ENCODE peak calls at places on chromosomes 13 and 19, in ten cellular contexts. N is stimulated activated CD4-positive, alpha-beta T cell treated with anti-CD3 and anti-CD28 coated beads, TNF-alpha, amount 100 ng/mL, for 24 hours; J is activated naive CD8-positive, alpha-beta T cell treated with anti-CD3 and anti-CD28 coated beads for 36 hours; H is spleen; D is left ventricle myocardium inferior; S is fibroblast of pulmonary artery; B is brain microvascular endothelial cell; Y is smooth muscle cell of the brain vasculature; I is foreskin keratinocyte; F is activated CD4-positive, alpha-beta T cell treated with anti-CD3 and anti-CD28 coated beads for 36 hours. T is an unnamed sample.

GRCh38 chr13:113169277-113170272 is 11.1 kb downstream of the PROZ start:
- DNase-seq in D (no peak), N (no peak), I (no peak), J (no peak), S (no peak), H (no peak), F (no peak), B (no peak), Y (no peak), T (no peak)

GRCh38 chr19:2887391-2887914 is 13.3 kb upstream of the ZNF57 start:
- DNase-seq in Y (peak), I (peak), S (peak), D (no peak), N (no peak), B (peak), H (no peak), J (no peak), F (no peak), T (no peak)

GRCh38 chr19:28793391-28794168 is 419.4 kb downstream of the UQCRFS1 start:
- DNase-seq in I (no peak), S (no peak), F (peak), H (no peak), B (no peak), N (no peak), Y (no peak), D (peak), J (no peak), T (no peak)

GRCh38 chr19:45900661-45901431 is 1.6 kb downstream of the MYPOP start:
- DNase-seq in S (no peak), H (no peak), J (no peak), N (no peak), F (no peak), I (no peak), D (no peak), B (no peak), Y (no peak), T (no peak)

GRCh38 chr13:28704282-28704681 is 14.5 kb downstream of the SLC46A3 start:
- DNase-seq in J (no peak), S (no peak), D (no peak), B (no peak), N (no peak), I (no peak), H (no peak), Y (no peak), F (no peak), T (no peak)

GRCh38 chr19:10104665-10105221 is 1.4 kb upstream of the PPAN start:
- DNase-seq in B (no peak), H (peak), J (peak), Y (no peak), N (no peak), I (no peak), F (peak), D (no peak), S (no peak), T (no peak)

GRCh38 chr19:36152061-36152885 is at the start of gene COX7A1:
- DNase-seq in I (no peak), N (no peak), H (peak), D (peak), F (no peak), S (peak), B (peak), J (no peak), Y (no peak), T (no peak)

GRCh38 chr13:104414771-104415170 is 1348.6 kb upstream of the SLC10A2 start:
- DNase-seq in B (no peak), J (no peak), H (no peak), S (no peak), D (no peak), I (no peak), Y (no peak), N (no peak), F (no peak), T (no peak)

GRCh38 chr13:107370036-107370785 is 802.3 kb upstream of the ARGLU1 start:
- DNase-seq in J (no peak), D (no peak), Y (peak), H (no peak), I (peak), S (peak), F (no peak), B (peak), N (no peak), T (no peak)

GRCh38 chr19:36488816-36489138 is 584 bp downstream of the ZNF566 start:
- DNase-seq in F (peak), H (no peak), I (no peak), B (peak), D (no peak), S (no peak), N (peak), J (peak), Y (no peak), T (no peak)

GRCh38 chr19:46913852-46914430 is 53.1 kb downstream of the ARHGAP35 start:
- DNase-seq in D (no peak), F (no peak), S (no peak), H (no peak), I (no peak), Y (no peak), B (no peak), J (no peak), N (no peak), T (no peak)

GRCh38 chr13:42272776-42273175 is 824 bp downstream of the AKAP11 start:
- DNase-seq in S (no peak), B (no peak), Y (no peak), J (no peak), H (no peak), N (no peak), D (no peak), I (peak), F (no peak), T (no peak)

GRCh38 chr13:91397595-91397994 is 826 bp upstream of the GPC5 start:
- DNase-seq in I (no peak), J (no peak), N (no peak), B (no peak), Y (no peak), H (no peak), F (no peak), S (no peak), D (no peak), T (no peak)

GRCh38 chr13:28817204-28817603 is 2.9 kb upstream of the MTUS2 start:
- DNase-seq in N (no peak), Y (no peak), F (no peak), B (no peak), D (no peak), S (no peak), H (no peak), I (no peak), J (no peak), T (no peak)

GRCh38 chr19:15047680-15048079 is 1.6 kb upstream of the CASP14 start:
- DNase-seq in I (no peak), J (no peak), Y (no peak), S (no peak), D (no peak), H (no peak), N (no peak), B (no peak), F (no peak), T (no peak)

GRCh38 chr13:46552888-46553520 is at the start of gene LRCH1:
- DNase-seq in Y (no peak), B (peak), H (peak), D (peak), N (peak), S (peak), I (peak), J (peak), F (peak), T (no peak)

GRCh38 chr19:4241824-4242430 is 5.0 kb upstream of the YJU2 start:
- DNase-seq in S (no peak), I (no peak), D (no peak), J (no peak), H (no peak), B (no peak), F (no peak), Y (no peak), N (no peak), T (no peak)

GRCh38 chr13:43405457-43405856 is 381.3 kb downstream of the ENOX1 start:
- DNase-seq in N (no peak), Y (no peak), I (peak), D (no peak), F (no peak), J (no peak), B (peak), S (peak), H (no peak), T (peak)

GRCh38 chr19:12166596-12166995 is 3.7 kb downstream of the ZNF136 start:
- DNase-seq in I (no peak), H (no peak), F (no peak), B (no peak), S (no peak), J (no peak), N (no peak), Y (no peak), D (no peak), T (peak)

GRCh38 chr13:55567721-55568625 is 1572.7 kb upstream of the PRR20A start:
- DNase-seq in B (no peak), I (no peak), H (no peak), F (no peak), D (no peak), S (no peak), N (no peak), Y (no peak), J (no peak), T (no peak)

GRCh38 chr13:45316210-45316799 is 24.7 kb downstream of the TPT1 start:
- DNase-seq in H (no peak), J (no peak), B (no peak), Y (no peak), N (no peak), S (no peak), I (no peak), F (no peak), D (no peak), T (no peak)

GRCh38 chr19:46221981-46222610 is 7.4 kb upstream of the IGFL1 start:
- DNase-seq in D (peak), N (no peak), F (no peak), S (peak), J (no peak), H (no peak), B (peak), Y (no peak), I (peak), T (no peak)

GRCh38 chr13:98300956-98301641 is 124.0 kb upstream of the RNF113B start:
- DNase-seq in I (peak), Y (no peak), F (no peak), H (no peak), J (no peak), N (no peak), D (no peak), B (no peak), S (peak), T (no peak)

GRCh38 chr13:111902726-111903125 is 164.2 kb upstream of the SOX1 start:
- DNase-seq in Y (no peak), D (no peak), I (no peak), F (no peak), J (no peak), B (no peak), H (no peak), N (no peak), S (no peak), T (no peak)

GRCh38 chr13:83499286-83499685 is 383.0 kb downstream of the SLITRK1 start:
- DNase-seq in N (no peak), I (no peak), F (no peak), D (no peak), Y (no peak), H (no peak), B (peak), S (no peak), J (no peak), T (no peak)

GRCh38 chr13:97385854-97386253 is 48.1 kb upstream of the RAP2A start:
- DNase-seq in Y (no peak), D (no peak), B (no peak), J (no peak), S (peak), N (no peak), F (no peak), I (peak), H (no peak), T (no peak)

GRCh38 chr13:112114391-112114790 is 47.4 kb downstream of the SOX1 start:
- DNase-seq in J (no peak), I (no peak), D (no peak), B (no peak), H (no peak), Y (no peak), S (no peak), N (no peak), F (no peak), T (no peak)

GRCh38 chr13:40983725-40984669 is 35.1 kb downstream of the ELF1 start:
- DNase-seq in F (no peak), J (no peak), I (no peak), H (no peak), B (no peak), N (no peak), D (no peak), S (no peak), Y (no peak), T (no peak)

GRCh38 chr19:45967246-45967645 is 6.4 kb downstream of the NOVA2 start:
- DNase-seq in D (no peak), S (no peak), N (no peak), F (no peak), H (no peak), Y (no peak), I (no peak), J (no peak), B (no peak), T (no peak)

GRCh38 chr19:32662186-32662585 is 12.8 kb downstream of the ANKRD27 start:
- DNase-seq in J (no peak), S (peak), N (no peak), F (peak), Y (no peak), H (no peak), I (no peak), D (no peak), B (peak), T (no peak)

GRCh38 chr13:24161010-24161775 is 673 bp downstream of the SPATA13 start:
- DNase-seq in Y (no peak), N (peak), S (no peak), B (no peak), F (peak), J (peak), D (no peak), I (no peak), H (peak), T (no peak)

GRCh38 chr19:38617283-38617763 is 430 bp downstream of the MAP4K1 start:
- DNase-seq in Y (no peak), S (no peak), J (peak), B (no peak), H (peak), D (no peak), N (no peak), F (peak), I (no peak), T (no peak)

GRCh38 chr19:7917292-7918061 is 2.7 kb upstream of the SNAPC2 start:
- DNase-seq in I (no peak), N (no peak), B (peak), D (no peak), S (peak), H (peak), F (peak), Y (no peak), J (peak), T (no peak)

GRCh38 chr13:57630661-57631606 is 610 bp upstream of the PCDH17 start:
- DNase-seq in N (no peak), I (peak), J (no peak), S (no peak), D (no peak), Y (no peak), F (peak), B (peak), H (no peak), T (no peak)

GRCh38 chr13:45195421-45195820 is 5.4 kb downstream of the KCTD4 start:
- DNase-seq in Y (no peak), H (no peak), N (no peak), I (no peak), D (no peak), B (no peak), S (no peak), F (no peak), J (no peak), T (no peak)